ENCODE peak calls at places on chromosomes 6 and 20, in eight cellular contexts. V is heart left ventricle, K is A549, T is sigmoid colon, H is uterus, R is IMR-90, X is breast epithelium, G is HCT116. J is an unnamed sample.

GRCh38 chr6:8085053-8085511 is 17.3 kb downstream of the EEF1E1 start:
- DNase-seq in K (no peak), H (no peak), V (no peak), R (peak), X (peak), T (no peak), G (peak), J (peak)

GRCh38 chr6:106979435-106979884 is 4.9 kb upstream of the CD24 start:
- DNase-seq in T (peak), X (peak), G (peak), R (peak), K (peak), H (peak), V (peak), J (peak)

GRCh38 chr20:58710481-58711265 is 18.1 kb downstream of the NPEPL1 start:
- DNase-seq in R (no peak), G (no peak), T (peak), K (no peak), V (peak), X (peak), H (peak), J (no peak)

GRCh38 chr6:146879406-146880117 is 280.8 kb downstream of the ADGB start:
- DNase-seq in X (no peak), G (no peak), H (no peak), V (no peak), R (no peak), T (no peak), K (no peak), J (no peak)

GRCh38 chr6:110746680-110747079 is 68.6 kb downstream of the CDK19 start:
- DNase-seq in K (no peak), G (no peak), R (no peak), T (no peak), H (no peak), X (no peak), V (no peak), J (no peak)

GRCh38 chr6:6729971-6730370 is 141.5 kb downstream of the LY86 start:
- DNase-seq in T (no peak), H (no peak), K (no peak), R (no peak), V (no peak), X (no peak), G (no peak), J (no peak)

GRCh38 chr20:25503946-25504345 is 81.4 kb downstream of the NINL start:
- DNase-seq in H (no peak), X (no peak), G (no peak), V (no peak), T (no peak), K (no peak), R (no peak), J (no peak)

GRCh38 chr6:156699017-156699421 is 78.2 kb upstream of the ARID1B start:
- DNase-seq in R (peak), G (no peak), X (no peak), T (no peak), K (peak), V (no peak), H (no peak), J (no peak)

GRCh38 chr20:6765469-6766058 is 1.9 kb upstream of the BMP2 start:
- DNase-seq in R (peak), K (peak), H (no peak), T (no peak), G (peak), V (no peak), X (no peak), J (no peak)

GRCh38 chr6:134622382-134623173 is 304.7 kb upstream of the SGK1 start:
- DNase-seq in K (no peak), H (no peak), G (no peak), V (no peak), R (peak), X (no peak), T (no peak), J (no peak)

GRCh38 chr6:27872634-27873028 is 39.6 kb downstream of the OR2B2 start:
- DNase-seq in H (no peak), X (no peak), T (no peak), G (no peak), R (no peak), V (no peak), K (no peak), J (no peak)

GRCh38 chr20:4697189-4697873 is 24.4 kb upstream of the PRND start:
- DNase-seq in H (no peak), X (no peak), V (no peak), T (no peak), G (no peak), K (no peak), R (no peak), J (no peak)

GRCh38 chr6:100171533-100172321 is 177.7 kb upstream of the MCHR2 start:
- DNase-seq in X (no peak), R (no peak), K (no peak), H (no peak), T (no peak), G (no peak), V (no peak), J (no peak)

GRCh38 chr6:138227316-138227781 is 9.1 kb upstream of the PBOV1 start:
- DNase-seq in X (peak), R (no peak), G (no peak), T (no peak), K (no peak), H (no peak), V (no peak), J (no peak)

GRCh38 chr20:17678886-17679285 is 3.2 kb downstream of the RRBP1 start:
- DNase-seq in V (no peak), K (no peak), H (no peak), G (no peak), T (no peak), R (no peak), X (no peak), J (no peak)

GRCh38 chr6:91569071-91569470 is 982.2 kb upstream of the MAP3K7 start:
- DNase-seq in R (peak), K (no peak), V (no peak), T (no peak), X (no peak), H (no peak), G (no peak), J (no peak)

GRCh38 chr6:34425132-34425497 is 754 bp downstream of the RPS10 start:
- DNase-seq in V (no peak), H (no peak), T (no peak), G (no peak), R (no peak), X (no peak), K (no peak), J (no peak)

GRCh38 chr6:34425498-34426410 is at the start of gene RPS10:
- DNase-seq in H (peak), R (peak), X (peak), T (peak), V (peak), G (peak), K (peak), J (peak)

GRCh38 chr6:34423254-34423653 is 2.6 kb downstream of the RPS10 start:
- DNase-seq in T (no peak), V (no peak), R (peak), K (no peak), X (no peak), H (no peak), G (no peak), J (no peak)

DNA sequence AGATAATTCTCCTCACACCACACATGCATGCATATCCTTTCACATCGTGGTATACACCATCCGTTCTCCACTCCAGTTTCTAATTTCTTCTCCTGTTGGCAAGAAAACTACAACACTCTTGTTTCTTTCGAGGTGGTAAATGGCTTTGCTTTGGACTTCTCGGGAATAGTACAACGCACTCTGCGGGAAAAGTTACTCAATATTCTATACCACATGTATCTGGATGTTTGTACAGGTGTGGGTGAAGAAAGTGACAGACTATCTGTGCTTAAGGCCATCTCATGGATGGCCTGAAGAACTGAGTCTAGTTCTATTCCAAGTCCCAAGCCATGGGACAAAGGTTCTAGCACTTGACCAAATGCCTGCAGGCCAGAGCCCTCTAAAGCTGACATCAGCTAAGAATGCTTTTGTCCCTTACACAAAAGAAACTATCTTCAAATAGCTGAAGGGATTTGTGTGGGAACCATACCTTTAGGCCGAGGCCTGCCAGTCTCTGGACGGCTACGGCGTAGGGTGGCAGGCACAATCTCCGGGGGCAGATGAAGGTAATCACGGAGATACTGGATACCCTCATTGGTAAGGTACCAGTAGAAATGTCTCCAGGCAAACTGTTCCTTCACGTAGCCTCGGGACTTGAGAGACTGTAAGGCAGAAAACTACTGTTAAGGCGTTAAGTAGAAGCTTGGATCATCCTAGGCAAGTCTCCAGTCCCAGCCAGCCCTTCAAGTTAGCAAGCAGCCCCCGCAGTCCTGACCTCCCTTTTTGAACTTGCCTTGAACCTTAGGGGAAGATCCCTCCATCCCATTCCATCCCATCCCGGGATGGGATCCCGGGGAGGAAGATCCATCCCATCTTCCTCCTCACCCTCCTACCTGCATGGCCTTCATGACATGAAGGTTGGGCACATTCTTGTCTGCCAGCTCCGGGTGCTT is 1.4 kb downstream of the RPS10 start:
- DNase-seq in V (no peak), H (no peak), T (no peak), K (no peak), G (no peak), X (no peak), R (no peak), J (no peak)
- TF ChIP-seq POLR2A in V (no peak), H (no peak), T (no peak), K (no peak), G (no peak), X (no peak), R (no peak), J (no peak)

GRCh38 chr6:133441491-133441890 is 200.3 kb downstream of the EYA4 start:
- DNase-seq in R (no peak), H (no peak), K (no peak), G (no peak), X (no peak), T (no peak), V (no peak), J (no peak)
- H3K27ac ChIP-seq in R (no peak), H (no peak), K (no peak), G (no peak), X (no peak), T (no peak), V (no peak), J (no peak)

DNA sequence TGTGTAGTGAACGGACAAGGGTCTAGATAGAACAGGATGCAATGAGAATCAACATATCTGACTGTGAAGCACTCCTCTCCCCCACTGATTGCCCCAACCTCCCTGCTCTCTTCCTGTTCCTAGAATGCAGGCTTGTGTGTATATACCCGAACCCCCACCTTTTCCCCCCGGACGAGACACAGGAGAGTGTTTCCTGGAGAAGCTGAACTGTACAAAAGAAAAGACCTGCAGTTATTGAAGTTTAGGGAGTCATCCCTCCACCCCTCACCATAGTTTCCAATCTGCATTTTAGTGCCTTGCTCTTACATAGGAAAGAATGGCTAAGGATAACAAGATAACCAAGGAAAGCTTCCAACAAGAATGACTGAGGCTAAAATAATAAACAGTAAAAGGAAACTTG is 55.4 kb upstream of the PDE10A start:
- DNase-seq in R (peak), V (no peak), K (no peak), H (no peak), G (no peak), X (no peak), T (no peak), J (no peak)
- H3K4me3 ChIP-seq in R (no peak), V (no peak), K (no peak), H (no peak), G (no peak), X (no peak), T (no peak), J (no peak)

DNA sequence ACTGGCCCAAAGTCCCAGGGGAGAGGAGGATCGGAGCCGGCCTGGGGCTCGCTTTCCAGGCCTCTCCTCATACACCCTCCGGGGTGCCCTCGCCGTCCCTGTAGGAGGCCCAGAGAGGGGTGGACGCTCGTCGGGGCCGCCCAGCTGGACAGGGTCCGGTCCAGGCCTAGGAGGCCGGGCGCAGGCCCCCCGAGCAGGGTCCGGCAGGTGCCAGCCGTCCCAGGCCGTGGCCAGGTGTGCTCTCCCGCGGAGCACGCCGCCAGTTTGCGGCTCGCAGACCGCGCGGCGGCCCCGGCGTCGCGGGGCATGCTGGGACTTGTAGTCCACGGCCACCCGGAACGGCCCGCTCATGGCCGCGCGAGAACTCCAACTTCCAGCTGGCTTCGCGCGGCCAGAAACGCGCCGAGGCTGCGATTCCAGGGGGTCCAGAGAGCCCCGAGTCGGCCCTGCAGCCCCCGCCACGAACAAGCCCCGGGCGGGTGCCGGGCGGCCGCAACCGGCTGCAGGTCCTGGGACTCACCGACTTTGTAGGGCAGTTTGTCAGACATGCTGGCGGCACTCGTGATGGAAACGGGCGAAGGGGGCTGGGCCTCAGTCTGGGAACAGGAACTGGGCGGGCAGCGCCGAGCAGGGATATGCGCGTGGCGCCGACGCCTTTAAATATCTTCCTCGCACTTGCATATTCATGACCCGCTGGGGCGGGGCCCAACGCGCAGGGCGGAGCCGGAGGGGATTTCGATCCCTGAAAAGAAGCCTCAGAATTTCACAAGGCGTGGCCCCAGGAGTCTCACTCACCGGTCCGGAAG is at the start of gene AHCY:
- DNase-seq in X (peak), R (peak), K (peak), G (peak), T (peak), H (peak), V (peak), J (peak)
- TF ChIP-seq POLR2A in X (no peak), R (no peak), K (peak), G (peak), T (peak), H (peak), V (no peak), J (peak)

GRCh38 chr6:158039571-158040050 is 57.9 kb downstream of the SYNJ2 start:
- DNase-seq in G (no peak), T (peak), X (no peak), R (peak), K (no peak), H (peak), V (no peak), J (no peak)

GRCh38 chr6:158040051-158040803 is 58.6 kb downstream of the SYNJ2 start:
- DNase-seq in K (peak), H (peak), R (peak), G (peak), T (peak), X (no peak), V (no peak), J (no peak)

GRCh38 chr6:158041788-158042187 is 60.1 kb downstream of the SYNJ2 start:
- DNase-seq in V (no peak), T (peak), R (no peak), H (peak), G (no peak), X (no peak), K (no peak), J (no peak)

GRCh38 chr6:158041370-158041769 is 59.7 kb downstream of the SYNJ2 start:
- DNase-seq in T (no peak), G (no peak), R (no peak), K (no peak), X (no peak), H (peak), V (no peak), J (no peak)

DNA sequence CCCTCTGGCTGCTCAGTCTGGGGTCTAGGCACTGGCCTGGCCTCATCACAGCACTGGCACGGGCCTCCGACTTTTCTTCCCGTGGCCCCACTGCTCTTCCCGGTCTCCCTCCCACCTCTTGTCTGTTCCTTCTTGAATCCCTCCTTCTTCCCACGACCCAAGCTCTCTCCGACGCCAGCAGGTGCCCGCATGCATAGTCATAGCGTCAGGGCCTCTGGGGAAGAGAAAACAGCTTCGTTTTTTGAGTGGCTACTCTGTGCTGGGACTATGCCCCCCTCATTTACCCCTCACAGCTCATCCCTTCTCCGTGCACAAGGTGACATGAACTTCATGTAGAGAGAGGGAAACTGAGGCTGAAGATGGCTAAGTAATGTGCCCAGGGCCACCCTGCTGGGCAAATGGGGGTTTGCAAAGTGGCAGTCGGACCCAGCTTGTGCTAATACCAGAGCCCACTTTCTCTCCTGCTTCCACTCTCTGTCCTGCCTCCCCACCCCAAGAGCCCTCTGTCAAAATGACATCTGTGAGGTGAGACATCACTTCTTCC is 59.2 kb downstream of the SYNJ2 start:
- DNase-seq in X (no peak), H (no peak), G (no peak), T (peak), V (no peak), K (no peak), R (peak), J (no peak)
- H3K27ac ChIP-seq in X (peak), H (peak), G (peak), T (peak), V (peak), K (peak), R (peak), J (peak)